ENCODE peak calls at places on chromosomes 2 and 18, in five cellular contexts. K is H1, S is fibroblast of the aortic adventitia, H is suprapubic skin, I is fibroblast of pulmonary artery. Q is an unnamed sample.

GRCh38 chr2:219452361-219453317 is 18.0 kb downstream of the SPEG start:
- DNase-seq in K (no peak), H (no peak), I (peak), S (peak), Q (peak)

GRCh38 chr2:126798276-126799140 is 100.2 kb upstream of the TEX51 start:
- DNase-seq in S (no peak), K (peak), I (no peak), H (peak), Q (no peak)

GRCh38 chr2:109348190-109348589 is 219.2 kb downstream of the SH3RF3 start:
- DNase-seq in S (no peak), I (no peak), H (no peak), K (no peak), Q (no peak)

GRCh38 chr2:219029829-219030165 is 11.5 kb downstream of the CFAP65 start:
- DNase-seq in S (peak), K (peak), I (peak), H (no peak), Q (peak)

GRCh38 chr2:115796078-115796477 is 1353.6 kb downstream of the DPP10 start:
- DNase-seq in I (no peak), K (no peak), H (no peak), S (no peak), Q (no peak)

GRCh38 chr2:228615501-228615900 is 434.0 kb upstream of the SPHKAP start:
- DNase-seq in I (no peak), S (no peak), H (no peak), K (no peak), Q (peak)

GRCh38 chr2:111071480-111072143 is 49.1 kb upstream of the BCL2L11 start:
- DNase-seq in I (peak), H (no peak), K (no peak), S (peak), Q (peak)

GRCh38 chr18:50151876-50152275 is 43.1 kb downstream of the MYO5B start:
- DNase-seq in I (peak), S (peak), H (no peak), K (no peak), Q (peak)

GRCh38 chr18:51021226-51021965 is 8.6 kb upstream of the SMAD4 start:
- DNase-seq in H (no peak), K (no peak), S (no peak), I (no peak), Q (no peak)

GRCh38 chr2:27273123-27273522 is 2.1 kb upstream of the DNAJC5G start:
- DNase-seq in S (no peak), K (no peak), I (no peak), H (no peak), Q (no peak)

GRCh38 chr18:57921708-57922107 is 118.6 kb upstream of the ATP8B1 start:
- DNase-seq in S (no peak), H (no peak), K (no peak), I (peak), Q (peak)

GRCh38 chr2:240554767-240555493 is 2.9 kb downstream of the ANKMY1 start:
- DNase-seq in I (no peak), H (no peak), S (no peak), K (no peak), Q (no peak)

GRCh38 chr2:111632661-111633060 is 251.3 kb downstream of the ANAPC1 start:
- DNase-seq in K (no peak), I (peak), S (no peak), H (no peak), Q (peak)

GRCh38 chr2:225334524-225334923 is 65.0 kb upstream of the NYAP2 start:
- DNase-seq in H (no peak), I (no peak), K (no peak), S (no peak), Q (no peak)

GRCh38 chr2:190318514-190318913 is 1.1 kb downstream of the HIBCH start:
- DNase-seq in S (no peak), K (no peak), H (no peak), I (no peak), Q (no peak)

GRCh38 chr2:98708396-98709186 is 22.3 kb downstream of the MGAT4A start:
- DNase-seq in H (no peak), S (no peak), I (no peak), K (no peak), Q (no peak)

GRCh38 chr2:174662459-174662858 is 64.9 kb upstream of the WIPF1 start:
- DNase-seq in H (no peak), S (peak), K (no peak), I (peak), Q (peak)

GRCh38 chr18:76408480-76409067 is 86.5 kb downstream of the ZNF516 start:
- DNase-seq in H (no peak), S (no peak), K (no peak), I (no peak), Q (no peak)

GRCh38 chr2:154443919-154444318 is 254.6 kb upstream of the KCNJ3 start:
- DNase-seq in H (no peak), S (no peak), I (no peak), K (no peak), Q (no peak)

GRCh38 chr2:151246152-151246551 is 15.5 kb downstream of the RBM43 start:
- DNase-seq in H (no peak), K (no peak), S (no peak), I (no peak), Q (no peak)

GRCh38 chr2:101113441-101114267 is 37.5 kb downstream of the TBC1D8 start:
- DNase-seq in I (peak), H (no peak), S (peak), K (no peak), Q (peak)

GRCh38 chr2:104846955-104847820 is 6.7 kb upstream of the POU3F3 start:
- DNase-seq in I (no peak), S (no peak), H (no peak), K (no peak), Q (no peak)

GRCh38 chr2:125168442-125168841 is 1143.4 kb downstream of the CNTNAP5 start:
- DNase-seq in K (no peak), I (peak), S (peak), H (no peak), Q (peak)

GRCh38 chr18:79972720-79973119 is 8.3 kb downstream of the HSBP1L1 start:
- DNase-seq in I (no peak), H (no peak), K (no peak), S (no peak), Q (no peak)

GRCh38 chr2:177772529-177772928 is 300.0 kb downstream of the PDE11A start:
- DNase-seq in H (no peak), I (peak), S (peak), K (no peak), Q (peak)

GRCh38 chr2:200380833-200381542 is 74.5 kb downstream of the SPATS2L start:
- DNase-seq in S (peak), I (peak), K (no peak), H (no peak), Q (peak)

GRCh38 chr2:241300000-241300399 is 15.5 kb downstream of the HDLBP start:
- DNase-seq in I (no peak), K (no peak), S (no peak), H (no peak), Q (no peak)

GRCh38 chr2:120716641-120717585 is 18.8 kb upstream of the GLI2 start:
- DNase-seq in H (peak), S (no peak), I (no peak), K (no peak), Q (no peak)

GRCh38 chr18:9719421-9719981 is 11.4 kb downstream of the RAB31 start:
- DNase-seq in S (peak), H (no peak), I (peak), K (no peak), Q (peak)

GRCh38 chr2:69159988-69160387 is 147.0 kb downstream of the ANTXR1 start:
- DNase-seq in S (no peak), I (no peak), H (no peak), K (no peak), Q (no peak)

GRCh38 chr2:98405301-98405700 is 39.4 kb upstream of the INPP4A start:
- DNase-seq in S (no peak), K (peak), H (no peak), I (no peak), Q (no peak)

GRCh38 chr2:239817011-239817490 is 208.1 kb downstream of the NDUFA10 start:
- DNase-seq in H (peak), I (no peak), K (no peak), S (no peak), Q (no peak)

GRCh38 chr2:9113262-9113661 is 93.3 kb upstream of the ASAP2 start:
- DNase-seq in S (no peak), H (no peak), K (no peak), I (no peak), Q (no peak)

GRCh38 chr2:80019571-80019970 is 285.0 kb downstream of the LRRTM1 start:
- DNase-seq in H (no peak), S (no peak), K (no peak), I (no peak), Q (no peak)

GRCh38 chr2:9382604-9383235 is 40.6 kb downstream of the ITGB1BP1 start:
- DNase-seq in S (no peak), I (no peak), K (no peak), H (peak), Q (peak)

GRCh38 chr2:96962567-96963203 is 23.7 kb downstream of the FAM178B start:
- DNase-seq in H (no peak), K (no peak), I (no peak), S (no peak), Q (no peak)

GRCh38 chr18:46416706-46417638 is 240.0 kb downstream of the LOXHD1 start:
- DNase-seq in K (no peak), H (no peak), S (no peak), I (no peak), Q (no peak)

GRCh38 chr2:230217424-230217823 is 2.4 kb downstream of the SP110 start:
- DNase-seq in I (no peak), K (no peak), S (no peak), H (no peak), Q (no peak)

DNA sequence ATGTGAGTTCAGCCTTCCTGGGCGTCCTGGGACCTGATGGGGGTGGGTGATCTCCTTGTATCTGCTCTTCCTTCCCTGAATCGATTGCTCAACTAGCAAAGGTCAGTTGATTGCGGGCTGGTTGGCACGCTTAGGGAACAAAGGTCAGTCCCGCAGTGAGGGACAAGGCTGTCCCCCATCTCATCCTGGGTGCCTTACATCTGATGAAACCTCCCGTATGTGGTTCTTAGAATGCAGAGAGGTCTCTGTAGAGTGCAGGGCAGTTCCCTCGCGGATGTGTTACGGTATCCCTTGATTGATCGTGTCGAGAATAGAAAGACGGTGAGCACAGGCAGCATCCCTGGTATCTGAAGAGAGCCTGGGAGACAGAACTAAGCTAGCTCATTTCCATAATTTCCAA is 56.4 kb upstream of the RBM44 start:
- DNase-seq in H (no peak), S (no peak), K (no peak), I (no peak), Q (no peak)
- TF ChIP-seq CTCF in H (no peak), S (no peak), K (no peak), I (no peak), Q (no peak)

GRCh38 chr2:24926220-24926601 is 6.2 kb upstream of the ADCY3 start:
- DNase-seq in S (no peak), I (no peak), H (no peak), K (no peak), Q (no peak)

GRCh38 chr2:24930768-24931167 is 10.7 kb upstream of the ADCY3 start:
- DNase-seq in H (peak), K (no peak), S (peak), I (no peak), Q (peak)

GRCh38 chr2:24928036-24928435 is 8.0 kb upstream of the ADCY3 start:
- DNase-seq in H (no peak), K (no peak), I (no peak), S (no peak), Q (no peak)

GRCh38 chr2:24926602-24927252 is 6.7 kb upstream of the ADCY3 start:
- DNase-seq in I (peak), K (peak), S (peak), H (peak), Q (peak)

DNA sequence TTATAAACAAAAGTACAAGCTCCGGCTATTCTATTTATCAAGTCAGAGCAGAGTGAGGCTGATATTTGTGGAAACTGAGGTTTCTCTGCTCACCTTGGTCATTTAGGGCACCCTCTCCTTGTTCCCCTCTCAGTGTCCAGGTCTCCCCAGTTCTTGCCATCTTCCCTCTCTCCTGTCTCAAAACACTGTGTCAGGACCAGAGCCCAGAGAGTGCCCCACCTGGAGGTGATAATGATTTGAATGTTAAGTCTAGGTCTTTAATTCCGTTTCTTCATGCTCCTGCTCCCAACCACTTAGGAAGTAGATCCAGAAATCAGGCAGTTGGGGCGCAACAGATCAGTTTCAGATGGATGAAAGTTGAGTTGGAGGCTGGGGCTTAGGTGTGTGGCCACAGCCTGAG is 9.2 kb upstream of the ADCY3 start:
- DNase-seq in H (no peak), S (no peak), K (no peak), I (no peak), Q (no peak)
- TF ChIP-seq CTCF in H (no peak), S (no peak), K (no peak), I (no peak), Q (no peak)

GRCh38 chr2:23628926-23629325 is 243.9 kb downstream of the KLHL29 start:
- DNase-seq in I (no peak), H (no peak), S (no peak), K (no peak), Q (no peak)
- TF ChIP-seq CTCF in I (no peak), H (no peak), S (no peak), K (no peak), Q (no peak)

DNA sequence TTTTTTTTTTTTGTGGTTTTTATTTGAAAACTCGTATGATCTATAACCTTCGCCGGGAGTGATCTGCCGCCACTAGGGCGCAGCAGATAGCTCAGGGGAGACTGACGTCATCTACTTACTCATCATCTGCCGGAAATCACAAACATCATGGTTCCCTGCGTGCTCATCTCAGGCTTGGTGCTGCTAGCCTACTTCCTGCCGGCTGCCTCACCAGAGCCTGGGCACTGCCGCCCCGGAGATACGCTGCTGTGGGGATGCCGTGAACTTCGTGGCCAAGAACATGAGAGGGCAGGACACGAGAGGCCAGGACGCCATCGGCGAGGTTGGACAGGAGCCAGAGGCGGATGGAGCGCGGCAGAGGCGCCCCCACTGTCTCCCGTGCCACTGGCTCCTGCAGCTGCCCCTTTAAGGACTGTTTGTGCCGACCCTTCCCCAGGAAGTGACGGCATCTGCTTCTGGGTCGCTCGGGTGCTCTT is 68.8 kb downstream of the DOK6 start:
- DNase-seq in S (no peak), K (peak), I (no peak), H (no peak), Q (peak)
- TF ChIP-seq CTCF in S (peak), K (peak), I (peak), H (no peak), Q (no peak)

GRCh38 chr2:112831956-112832567 is 4.5 kb downstream of the IL1B start:
- DNase-seq in S (no peak), K (no peak), I (peak), H (no peak), Q (no peak)
- TF ChIP-seq CTCF in S (no peak), K (no peak), I (no peak), H (no peak), Q (no peak)

GRCh38 chr2:29966256-29966655 is 44.9 kb upstream of the ALK start:
- DNase-seq in H (no peak), I (no peak), K (no peak), S (no peak), Q (no peak)
- TF ChIP-seq CTCF in H (no peak), I (no peak), K (no peak), S (no peak), Q (no peak)

DNA sequence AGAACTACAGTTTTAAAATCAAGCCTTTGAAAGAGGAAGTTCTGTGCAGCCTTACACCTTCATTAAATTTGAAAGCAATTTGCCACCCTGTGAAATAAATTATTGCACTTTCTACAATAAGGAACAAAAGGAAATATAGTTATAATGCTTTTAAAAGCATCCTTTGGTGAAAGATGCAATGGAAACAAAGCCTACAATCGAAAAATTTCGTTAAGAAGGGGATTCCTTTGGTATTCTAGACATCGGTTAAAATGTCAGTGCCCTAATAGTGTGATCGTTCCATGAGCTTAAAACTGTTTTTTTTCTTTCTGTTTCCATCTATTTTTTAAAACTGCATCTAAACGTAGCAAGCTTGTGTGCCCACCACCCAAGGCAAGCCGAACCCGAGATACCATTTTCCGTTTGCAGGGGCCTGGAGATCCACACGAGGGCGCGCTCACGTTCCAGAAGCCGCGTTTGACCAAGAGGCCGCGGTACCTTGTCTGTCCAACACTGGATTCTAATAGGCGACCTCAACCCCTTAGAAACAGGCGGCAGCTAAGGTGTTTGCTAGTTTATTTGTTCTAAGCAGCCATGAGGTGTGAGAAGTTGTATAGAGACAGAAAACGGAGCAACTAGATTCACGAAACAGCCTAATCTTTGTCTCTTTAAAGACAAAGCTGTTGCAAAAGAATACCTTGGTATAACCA is 4.0 kb downstream of the HOXD11 start:
- DNase-seq in S (peak), K (peak), I (peak), H (no peak), Q (peak)
- TF ChIP-seq CTCF in S (peak), K (peak), I (peak), H (no peak), Q (peak)

Q was measured in cardiac fibroblast.